ENCODE peak calls at places on chromosomes 2 and 18, in eight cellular contexts. R is HFF-Myc; J is HEK293T; P is bronchial epithelial cell; I is activated CD8-positive, alpha-beta memory T cell treated with anti-CD3 and anti-CD28 coated beads for 4 hours; F is GM12891; K is left ventricle myocardium inferior; T is NCI-H446 treated with DMSO at 0.1 percent for 48 hours. Q is an unnamed sample.

GRCh38 chr2:236633219-236633570 is 63.6 kb downstream of the ACKR3 start:
- DNase-seq in R (no peak), J (no peak), P (no peak), I (no peak), F (no peak), K (no peak), T (no peak), Q (no peak)

GRCh38 chr18:35024965-35025364 is 16.2 kb upstream of the MAPRE2 start:
- DNase-seq in R (no peak), J (no peak), P (peak), I (no peak), F (no peak), K (peak), T (no peak), Q (no peak)

GRCh38 chr2:15275341-15275740 is 285.8 kb downstream of the NBAS start:
- DNase-seq in R (no peak), J (no peak), P (no peak), I (no peak), F (no peak), K (no peak), T (no peak), Q (no peak)

GRCh38 chr2:176491172-176491904 is 222.1 kb downstream of the MTX2 start:
- DNase-seq in R (peak), J (no peak), P (peak), I (peak), F (peak), K (peak), T (no peak), Q (peak)

GRCh38 chr2:38075436-38076249 is at the start of gene CYP1B1:
- DNase-seq in R (no peak), J (no peak), P (no peak), I (no peak), F (peak), K (peak), T (no peak), Q (no peak)

GRCh38 chr2:160974803-160975202 is 185.4 kb upstream of the TANK start:
- DNase-seq in R (no peak), J (no peak), P (peak), I (no peak), F (no peak), K (no peak), T (no peak), Q (peak)

GRCh38 chr18:51030537-51031258 is 685 bp downstream of the SMAD4 start:
- DNase-seq in R (no peak), J (peak), P (no peak), I (peak), F (peak), K (peak), T (no peak), Q (no peak)

GRCh38 chr2:107932986-107933385 is 53.3 kb upstream of the SLC5A7 start:
- DNase-seq in R (no peak), J (no peak), P (peak), I (no peak), F (no peak), K (no peak), T (no peak), Q (no peak)

GRCh38 chr2:114857196-114857595 is 414.8 kb downstream of the DPP10 start:
- DNase-seq in R (no peak), J (no peak), P (no peak), I (no peak), F (no peak), K (no peak), T (no peak), Q (no peak)

GRCh38 chr2:55460562-55460961 is 40.9 kb upstream of the CCDC88A start:
- DNase-seq in R (no peak), J (no peak), P (peak), I (no peak), F (no peak), K (no peak), T (no peak), Q (peak)

GRCh38 chr2:219286436-219287115 is 7.4 kb downstream of the DNAJB2 start:
- DNase-seq in R (no peak), J (no peak), P (peak), I (no peak), F (no peak), K (no peak), T (no peak), Q (peak)

GRCh38 chr18:23237524-23238151 is 102.4 kb downstream of the CABLES1 start:
- DNase-seq in R (no peak), J (no peak), P (peak), I (no peak), F (peak), K (peak), T (no peak), Q (peak)

GRCh38 chr2:151928380-151928779 is 100.2 kb upstream of the ARL5A start:
- DNase-seq in R (no peak), J (no peak), P (peak), I (no peak), F (no peak), K (no peak), T (no peak), Q (no peak)

GRCh38 chr2:3585239-3586109 is 9.4 kb upstream of the COLEC11 start:
- DNase-seq in R (peak), J (no peak), P (no peak), I (no peak), F (no peak), K (peak), T (no peak), Q (no peak)

GRCh38 chr2:200305797-200306718 is at the start of gene SPATS2L:
- DNase-seq in R (peak), J (peak), P (peak), I (peak), F (peak), K (peak), T (no peak), Q (peak)

GRCh38 chr18:48080546-48080945 is 150.1 kb upstream of the SMAD2 start:
- DNase-seq in R (no peak), J (no peak), P (no peak), I (no peak), F (no peak), K (no peak), T (no peak), Q (no peak)

GRCh38 chr18:11047156-11047555 is 102.2 kb downstream of the PIEZO2 start:
- DNase-seq in R (no peak), J (no peak), P (no peak), I (no peak), F (no peak), K (no peak), T (no peak), Q (no peak)

GRCh38 chr2:181123798-181124217 is 143.4 kb downstream of the UBE2E3 start:
- DNase-seq in R (no peak), J (no peak), P (peak), I (peak), F (peak), K (no peak), T (no peak), Q (no peak)

GRCh38 chr2:142165790-142166189 is 35.0 kb upstream of the LRP1B start:
- DNase-seq in R (peak), J (peak), P (peak), I (no peak), F (no peak), K (no peak), T (peak), Q (peak)

GRCh38 chr2:152611458-152612231 is 105.6 kb downstream of the PRPF40A start:
- DNase-seq in R (peak), J (no peak), P (peak), I (no peak), F (no peak), K (peak), T (peak), Q (no peak)

GRCh38 chr2:19111297-19111696 is 247.1 kb downstream of the OSR1 start:
- DNase-seq in R (no peak), J (no peak), P (no peak), I (no peak), F (no peak), K (no peak), T (no peak), Q (peak)

GRCh38 chr2:199019898-199020507 is 437.7 kb downstream of the SATB2 start:
- DNase-seq in R (peak), J (peak), P (peak), I (no peak), F (no peak), K (no peak), T (no peak), Q (no peak)

GRCh38 chr2:152740743-152741328 is 22.4 kb downstream of the ARL6IP6 start:
- DNase-seq in R (peak), J (peak), P (peak), I (no peak), F (no peak), K (no peak), T (peak), Q (no peak)

GRCh38 chr2:168944065-168944464 is 43.0 kb downstream of the G6PC2 start:
- DNase-seq in R (no peak), J (no peak), P (no peak), I (no peak), F (no peak), K (no peak), T (no peak), Q (no peak)

GRCh38 chr2:162676515-162676914 is 162.1 kb downstream of the KCNH7 start:
- DNase-seq in R (no peak), J (no peak), P (no peak), I (no peak), F (no peak), K (no peak), T (no peak), Q (no peak)

GRCh38 chr18:49757513-49758262 is 55.6 kb downstream of the ACAA2 start:
- DNase-seq in R (no peak), J (peak), P (no peak), I (no peak), F (no peak), K (no peak), T (no peak), Q (no peak)

GRCh38 chr2:215529271-215529670 is 93.4 kb upstream of the FN1 start:
- DNase-seq in R (no peak), J (no peak), P (peak), I (no peak), F (no peak), K (no peak), T (no peak), Q (peak)

GRCh38 chr2:229401126-229401865 is 130.2 kb upstream of the PID1 start:
- DNase-seq in R (no peak), J (no peak), P (no peak), I (no peak), F (no peak), K (no peak), T (no peak), Q (no peak)

GRCh38 chr2:33384562-33384961 is 91.9 kb upstream of the RASGRP3 start:
- DNase-seq in R (no peak), J (no peak), P (no peak), I (no peak), F (no peak), K (no peak), T (no peak), Q (no peak)

GRCh38 chr2:7983912-7984311 is 697.9 kb upstream of the ID2 start:
- DNase-seq in R (no peak), J (no peak), P (no peak), I (no peak), F (no peak), K (no peak), T (no peak), Q (no peak)

GRCh38 chr18:56240405-56240804 is 398.0 kb downstream of the TXNL1 start:
- DNase-seq in R (peak), J (no peak), P (peak), I (no peak), F (no peak), K (no peak), T (no peak), Q (peak)

GRCh38 chr18:22838639-22839487 is 94.3 kb upstream of the RBBP8 start:
- DNase-seq in R (no peak), J (no peak), P (no peak), I (no peak), F (no peak), K (no peak), T (no peak), Q (no peak)

GRCh38 chr2:95206086-95206485 is 1.2 kb upstream of the ZNF892 start:
- DNase-seq in R (no peak), J (no peak), P (no peak), I (no peak), F (no peak), K (no peak), T (no peak), Q (no peak)

Q was measured in foreskin keratinocyte.